ENCODE peak calls at places on chromosomes 3 and 15, in five cellular contexts. B is HepG2, X is RWPE1, H is mammary epithelial cell, Q is uterus. F is an unnamed sample.

GRCh38 chr15:38217788-38218609 is 34.6 kb upstream of the SPRED1 start:
- DNase-seq in B (no peak), X (peak; percentile 80), H (peak; percentile 88), Q (no peak), F (no peak)

GRCh38 chr15:61749169-61749568 is 311.1 kb downstream of the VPS13C start:
- DNase-seq in B (no peak), X (peak; percentile 93), H (peak; percentile 96), Q (no peak), F (no peak)

GRCh38 chr3:197801801-197802504 is 10.9 kb downstream of the LRCH3 start:
- DNase-seq in B (no peak), X (no peak), H (peak; percentile 60), Q (no peak), F (no peak)

GRCh38 chr3:127888564-127889107 is 26.4 kb upstream of the KBTBD12 start:
- DNase-seq in B (no peak), X (no peak), H (no peak), Q (peak; percentile 50), F (peak; percentile 59)

GRCh38 chr3:175346573-175347356 is 487.6 kb downstream of the NAALADL2 start:
- DNase-seq in B (no peak), X (peak; percentile 84), H (peak; percentile 87), Q (peak; percentile 45), F (peak; percentile 23)

GRCh38 chr15:56243774-56244236 is at the start of gene RFX7:
- DNase-seq in B (peak; percentile 53), X (peak; percentile 78), H (peak; percentile 54), Q (peak; percentile 72), F (peak; percentile 73)

GRCh38 chr15:46416544-46416943 is 781.7 kb downstream of the SQOR start:
- DNase-seq in B (no peak), X (no peak), H (no peak), Q (no peak), F (no peak)

GRCh38 chr15:74651251-74651741 is 35.7 kb downstream of the CLK3 start:
- DNase-seq in B (no peak), X (no peak), H (peak; percentile 16), Q (no peak), F (no peak)

GRCh38 chr3:179791793-179792192 is 139.0 kb downstream of the USP13 start:
- DNase-seq in B (no peak), X (no peak), H (no peak), Q (no peak), F (no peak)

GRCh38 chr3:119555929-119556328 is 3.5 kb downstream of the CD80 start:
- DNase-seq in B (no peak), X (no peak), H (no peak), Q (no peak), F (no peak)

GRCh38 chr3:116179091-116179490 is 266.2 kb downstream of the LSAMP start:
- DNase-seq in B (no peak), X (no peak), H (no peak), Q (no peak), F (no peak)

GRCh38 chr3:185052631-185053030 is 100.2 kb downstream of the C3orf70 start:
- DNase-seq in B (no peak), X (no peak), H (no peak), Q (no peak), F (no peak)

GRCh38 chr3:185046623-185047022 is 106.2 kb downstream of the C3orf70 start:
- DNase-seq in B (no peak), X (no peak), H (no peak), Q (no peak), F (no peak)

DNA sequence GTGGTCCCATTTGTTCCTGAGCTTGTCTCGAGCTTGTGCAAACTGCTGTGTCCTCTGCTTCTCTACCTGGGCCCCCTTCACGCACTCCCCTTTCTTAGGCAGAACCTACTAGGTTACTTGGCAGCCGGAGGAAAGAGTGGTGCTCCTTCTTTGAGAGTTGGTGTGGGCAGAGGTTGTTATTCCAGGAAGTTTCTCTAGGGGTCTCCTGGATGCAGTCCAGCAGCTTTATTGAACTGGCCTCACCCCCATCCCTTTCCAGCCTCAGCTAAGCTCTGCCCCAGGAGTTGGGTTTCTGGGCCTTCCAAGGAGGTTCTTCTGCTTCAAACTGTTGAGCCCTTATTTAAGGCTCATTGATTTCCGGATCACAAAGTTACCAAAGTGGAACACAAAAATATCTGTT is 103.2 kb downstream of the C3orf70 start:
- DNase-seq in B (no peak), X (no peak), H (no peak), Q (no peak), F (no peak)
- TF ChIP-seq CTCF in B (peak; percentile 13), X (no peak), H (no peak), Q (no peak), F (no peak)

GRCh38 chr3:106372293-106372648 is 503.5 kb upstream of the CBLB start:
- DNase-seq in B (no peak), X (no peak), H (no peak), Q (no peak), F (no peak)

GRCh38 chr3:106371605-106372292 is 502.9 kb upstream of the CBLB start:
- DNase-seq in B (no peak), X (no peak), H (no peak), Q (no peak), F (no peak)

GRCh38 chr3:106379251-106379750 is 510.5 kb upstream of the CBLB start:
- DNase-seq in B (no peak), X (no peak), H (no peak), Q (no peak), F (no peak)

GRCh38 chr3:106380232-106380631 is 511.4 kb upstream of the CBLB start:
- DNase-seq in B (no peak), X (no peak), H (no peak), Q (no peak), F (no peak)

DNA sequence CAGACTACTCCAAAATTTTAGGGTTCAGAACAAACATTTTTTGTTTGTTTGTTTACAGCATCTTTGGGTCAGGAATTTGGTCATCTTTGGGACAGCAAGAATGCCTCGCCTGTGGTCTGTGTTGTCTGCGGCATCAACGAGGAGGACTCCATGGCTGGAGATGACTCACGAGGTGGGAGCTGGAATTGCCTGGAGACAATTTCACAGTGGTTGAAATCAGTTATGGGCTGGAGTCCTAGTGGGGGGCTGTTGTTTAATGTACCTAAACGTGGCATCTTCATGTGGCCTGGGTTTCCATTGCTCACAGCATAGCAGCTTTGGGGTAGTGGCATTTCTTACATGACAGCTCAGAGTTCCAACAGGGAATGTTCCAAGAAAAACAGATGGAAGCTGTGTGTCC is 507.2 kb upstream of the CBLB start:
- DNase-seq in B (no peak), X (no peak), H (no peak), Q (no peak), F (no peak)
- TF ChIP-seq CTCF in B (no peak), X (no peak), H (no peak), Q (no peak), F (no peak)

DNA sequence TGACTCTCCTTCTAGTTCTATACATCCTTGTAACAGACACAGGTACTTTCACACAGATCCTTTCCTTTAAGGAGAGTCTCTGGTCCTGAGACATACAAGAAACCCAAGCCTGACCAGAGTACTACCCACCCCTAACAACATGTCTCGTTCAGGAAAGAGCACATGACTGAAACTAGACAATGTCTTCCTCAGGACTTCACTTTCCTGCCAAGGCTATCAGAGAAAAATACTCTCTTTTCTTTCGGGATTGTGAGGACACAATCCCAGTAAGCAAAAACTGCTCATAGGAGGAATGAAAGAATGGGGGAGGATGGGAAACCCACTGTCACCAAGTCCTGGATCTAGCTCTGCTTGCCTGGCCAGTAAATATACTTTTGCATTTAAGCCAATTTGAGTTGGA is 11.5 kb upstream of the ANKRD28 start:
- DNase-seq in B (no peak), X (no peak), H (no peak), Q (no peak), F (no peak)
- TF ChIP-seq CTCF in B (no peak), X (no peak), H (no peak), Q (no peak), F (no peak)

DNA sequence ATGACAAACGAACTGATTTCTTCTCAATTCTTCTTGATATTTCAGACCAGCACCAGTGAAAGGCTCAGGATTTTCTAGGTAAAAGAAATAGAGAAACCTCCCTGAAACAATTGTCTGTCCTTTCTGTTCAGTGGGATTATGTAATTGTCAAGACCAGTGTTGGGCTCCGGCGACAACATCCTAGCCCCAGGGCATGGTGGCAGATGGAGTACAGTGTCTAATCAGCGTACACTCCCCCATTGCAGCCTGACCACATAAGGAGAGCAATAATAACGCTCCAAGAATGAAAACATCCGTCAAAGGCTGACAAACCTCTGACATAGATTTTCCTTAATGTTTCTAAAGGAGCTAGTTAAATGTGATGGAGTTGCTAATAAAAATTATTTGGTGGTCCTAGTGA is 144.5 kb downstream of the EBLN2 start:
- DNase-seq in B (no peak), X (no peak), H (no peak), Q (no peak), F (no peak)
- TF ChIP-seq CTCF in B (no peak), X (no peak), H (no peak), Q (no peak), F (no peak)

GRCh38 chr3:50995085-50995824 is 320.5 kb downstream of the DOCK3 start:
- DNase-seq in B (no peak), X (no peak), H (no peak), Q (no peak), F (no peak)

DNA sequence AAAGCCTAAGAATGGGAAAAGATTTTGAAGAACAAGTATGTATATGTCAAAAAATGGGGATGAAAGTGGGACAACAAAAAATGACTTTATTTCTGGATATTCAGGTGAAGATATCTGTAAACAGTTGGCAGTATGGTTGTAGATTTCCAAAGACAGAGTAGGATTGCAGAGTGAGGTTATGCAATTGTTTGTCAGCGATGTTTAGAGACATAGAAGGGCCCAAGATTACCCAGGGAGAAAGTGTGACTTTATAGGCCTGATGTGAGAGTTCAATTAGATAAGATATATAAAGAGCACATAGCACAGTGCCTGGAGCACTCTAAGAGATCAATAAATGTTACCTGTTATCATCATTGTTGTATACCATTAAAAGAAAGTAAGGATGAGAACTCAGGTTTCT is 319.8 kb downstream of the DOCK3 start:
- DNase-seq in B (no peak), X (no peak), H (no peak), Q (no peak), F (no peak)
- TF ChIP-seq CTCF in B (no peak), X (no peak), H (no peak), Q (no peak), F (no peak)

GRCh38 chr15:91941871-91942270 is 88.4 kb downstream of the SLCO3A1 start:
- DNase-seq in B (no peak), X (no peak), H (no peak), Q (no peak), F (no peak)
- TF ChIP-seq CTCF in B (no peak), X (no peak), H (no peak), Q (no peak), F (peak; percentile 27)

GRCh38 chr15:72423256-72423655 is 25.2 kb downstream of the TMEM202 start:
- DNase-seq in B (no peak), X (no peak), H (no peak), Q (no peak), F (no peak)
- TF ChIP-seq CTCF in B (no peak), X (no peak), H (no peak), Q (no peak), F (no peak)